ENCODE peak calls at places on chromosomes 13 and 19, in seven cellular contexts. One of them, this sample, is unnamed.

GRCh38 chr19:9936151-9937000 is at the start of gene OLFM2:
- DNase-seq in K562: peak; percentile 83
- DNase-seq in HCT116: no peak
- DNase-seq in SK-N-SH: peak; percentile 93
- DNase-seq in H1: peak; percentile 84
- DNase-seq in GM12878: no peak
- DNase-seq in HepG2: no peak
- DNase-seq in this sample: no peak

GRCh38 chr13:39565036-39565949 is 37.7 kb downstream of the LHFPL6 start:
- DNase-seq in K562: no peak
- DNase-seq in HCT116: peak; percentile 3
- DNase-seq in SK-N-SH: no peak
- DNase-seq in H1: no peak
- DNase-seq in GM12878: no peak
- DNase-seq in HepG2: peak; percentile 1
- DNase-seq in this sample: no peak

GRCh38 chr19:10568444-10568825 is 344 bp downstream of the CDKN2D start:
- DNase-seq in K562: no peak
- DNase-seq in HCT116: no peak
- DNase-seq in SK-N-SH: no peak
- DNase-seq in H1: peak; percentile 86
- DNase-seq in GM12878: no peak
- DNase-seq in HepG2: no peak
- DNase-seq in this sample: peak; percentile 64

GRCh38 chr19:1421218-1421957 is 14.0 kb downstream of the DAZAP1 start:
- DNase-seq in K562: no peak
- DNase-seq in HCT116: no peak
- DNase-seq in SK-N-SH: no peak
- DNase-seq in H1: no peak
- DNase-seq in GM12878: no peak
- DNase-seq in HepG2: no peak
- DNase-seq in this sample: no peak

GRCh38 chr19:16023558-16023915 is 52.8 kb upstream of the TPM4 start:
- DNase-seq in K562: no peak
- DNase-seq in HCT116: no peak
- DNase-seq in SK-N-SH: no peak
- DNase-seq in H1: no peak
- DNase-seq in GM12878: no peak
- DNase-seq in HepG2: no peak
- DNase-seq in this sample: no peak

GRCh38 chr13:75873499-75873898 is 237.4 kb downstream of the LMO7 start:
- DNase-seq in K562: no peak
- DNase-seq in HCT116: no peak
- DNase-seq in SK-N-SH: no peak
- DNase-seq in H1: no peak
- DNase-seq in GM12878: no peak
- DNase-seq in HepG2: no peak
- DNase-seq in this sample: no peak

GRCh38 chr13:99496322-99497142 is 4.7 kb upstream of the TM9SF2 start:
- DNase-seq in K562: peak; percentile 34
- DNase-seq in HCT116: peak; percentile 36
- DNase-seq in SK-N-SH: no peak
- DNase-seq in H1: no peak
- DNase-seq in GM12878: peak; percentile 75
- DNase-seq in HepG2: peak; percentile 98
- DNase-seq in this sample: peak; percentile 97

GRCh38 chr13:101567841-101568240 is 115.4 kb downstream of the ITGBL1 start:
- DNase-seq in K562: no peak
- DNase-seq in HCT116: no peak
- DNase-seq in SK-N-SH: no peak
- DNase-seq in H1: no peak
- DNase-seq in GM12878: no peak
- DNase-seq in HepG2: no peak
- DNase-seq in this sample: no peak

GRCh38 chr13:26558074-26558805 is 757 bp downstream of the WASF3 start:
- DNase-seq in K562: no peak
- DNase-seq in HCT116: no peak
- DNase-seq in SK-N-SH: peak; percentile 73
- DNase-seq in H1: peak; percentile 56
- DNase-seq in GM12878: no peak
- DNase-seq in HepG2: no peak
- DNase-seq in this sample: no peak

GRCh38 chr13:27505792-27506191 is 55.4 kb upstream of the MTIF3 start:
- DNase-seq in K562: no peak
- DNase-seq in HCT116: no peak
- DNase-seq in SK-N-SH: no peak
- DNase-seq in H1: no peak
- DNase-seq in GM12878: no peak
- DNase-seq in HepG2: no peak
- DNase-seq in this sample: no peak

GRCh38 chr13:113665582-113666323 is 1.3 kb upstream of the GRK1 start:
- DNase-seq in K562: no peak
- DNase-seq in HCT116: no peak
- DNase-seq in SK-N-SH: no peak
- DNase-seq in H1: no peak
- DNase-seq in GM12878: no peak
- DNase-seq in HepG2: no peak
- DNase-seq in this sample: no peak

GRCh38 chr19:39186391-39186790 is 10.4 kb upstream of the NCCRP1 start:
- DNase-seq in K562: no peak
- DNase-seq in HCT116: no peak
- DNase-seq in SK-N-SH: no peak
- DNase-seq in H1: no peak
- DNase-seq in GM12878: no peak
- DNase-seq in HepG2: no peak
- DNase-seq in this sample: no peak

GRCh38 chr19:32256341-32256975 is 89.0 kb upstream of the ZNF507 start:
- DNase-seq in K562: no peak
- DNase-seq in HCT116: no peak
- DNase-seq in SK-N-SH: no peak
- DNase-seq in H1: no peak
- DNase-seq in GM12878: no peak
- DNase-seq in HepG2: no peak
- DNase-seq in this sample: no peak

GRCh38 chr19:40822161-40822560 is 23.2 kb downstream of the EGLN2 start:
- DNase-seq in K562: no peak
- DNase-seq in HCT116: no peak
- DNase-seq in SK-N-SH: no peak
- DNase-seq in H1: peak; percentile 41
- DNase-seq in GM12878: no peak
- DNase-seq in HepG2: no peak
- DNase-seq in this sample: no peak

GRCh38 chr13:73039201-73040108 is 19.4 kb upstream of the KLF5 start:
- DNase-seq in K562: no peak
- DNase-seq in HCT116: no peak
- DNase-seq in SK-N-SH: no peak
- DNase-seq in H1: peak; percentile 3
- DNase-seq in GM12878: no peak
- DNase-seq in HepG2: no peak
- DNase-seq in this sample: no peak

GRCh38 chr13:100392709-100393630 is 195.6 kb downstream of the GGACT start:
- DNase-seq in K562: peak; percentile 82
- DNase-seq in HCT116: peak; percentile 98
- DNase-seq in SK-N-SH: no peak
- DNase-seq in H1: no peak
- DNase-seq in GM12878: peak; percentile 19
- DNase-seq in HepG2: peak; percentile 91
- DNase-seq in this sample: peak; percentile 7

GRCh38 chr19:294819-295686 is 3.9 kb upstream of the PLPP2 start:
- DNase-seq in K562: peak; percentile 77
- DNase-seq in HCT116: no peak
- DNase-seq in SK-N-SH: peak; percentile 65
- DNase-seq in H1: peak; percentile 91
- DNase-seq in GM12878: no peak
- DNase-seq in HepG2: no peak
- DNase-seq in this sample: no peak

GRCh38 chr13:106859505-106859904 is 291.6 kb upstream of the ARGLU1 start:
- DNase-seq in K562: no peak
- DNase-seq in HCT116: no peak
- DNase-seq in SK-N-SH: no peak
- DNase-seq in H1: no peak
- DNase-seq in GM12878: no peak
- DNase-seq in HepG2: no peak
- DNase-seq in this sample: peak; percentile 54

GRCh38 chr13:50699874-50700663 is 143.4 kb downstream of the DLEU7 start:
- DNase-seq in K562: no peak
- DNase-seq in HCT116: no peak
- DNase-seq in SK-N-SH: no peak
- DNase-seq in H1: no peak
- DNase-seq in GM12878: no peak
- DNase-seq in HepG2: no peak
- DNase-seq in this sample: no peak

DNA sequence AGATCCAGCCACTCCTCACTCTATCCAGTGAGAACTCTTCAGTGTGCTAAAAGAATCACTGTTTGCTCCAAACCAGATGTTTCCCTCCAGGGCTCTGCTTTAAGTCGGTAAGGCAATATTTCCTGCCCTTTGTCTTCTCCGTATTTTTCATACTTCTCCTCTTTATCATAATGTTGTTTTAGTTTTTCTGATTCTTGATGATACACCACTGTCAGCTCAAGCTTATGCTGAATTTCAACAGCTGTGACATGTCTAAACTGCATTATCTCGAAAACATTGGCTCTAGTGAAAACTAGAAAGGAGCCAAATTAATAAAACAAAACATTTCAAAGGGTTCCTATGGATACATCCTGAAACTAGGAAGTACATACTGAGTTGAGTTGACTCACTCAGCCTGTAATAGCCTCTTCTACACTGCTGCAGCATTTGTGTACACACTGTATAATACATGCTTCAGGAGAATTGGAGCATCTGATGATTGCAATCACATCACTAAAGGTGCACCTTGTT is 39.8 kb downstream of the GPR180 start:
- DNase-seq in K562: no peak
- DNase-seq in HCT116: no peak
- DNase-seq in SK-N-SH: peak; percentile 26
- DNase-seq in H1: no peak
- DNase-seq in GM12878: no peak
- DNase-seq in HepG2: no peak
- DNase-seq in this sample: no peak
- TF ChIP-seq JUND in K562: no peak
- TF ChIP-seq JUND in HCT116: no peak
- TF ChIP-seq JUND in SK-N-SH: no peak
- TF ChIP-seq JUND in H1: no peak
- TF ChIP-seq JUND in GM12878: no peak
- TF ChIP-seq JUND in HepG2: no peak
- TF ChIP-seq JUND in this sample: no peak

GRCh38 chr13:23609414-23610186 is 39.4 kb downstream of the TNFRSF19 start:
- DNase-seq in K562: no peak
- DNase-seq in HCT116: no peak
- DNase-seq in SK-N-SH: no peak
- DNase-seq in H1: no peak
- DNase-seq in GM12878: no peak
- DNase-seq in HepG2: no peak
- DNase-seq in this sample: no peak
- TF ChIP-seq JUND in K562: no peak
- TF ChIP-seq JUND in HCT116: no peak
- TF ChIP-seq JUND in SK-N-SH: no peak
- TF ChIP-seq JUND in H1: no peak
- TF ChIP-seq JUND in GM12878: no peak
- TF ChIP-seq JUND in HepG2: no peak
- TF ChIP-seq JUND in this sample: no peak

GRCh38 chr13:105016266-105016665 is 1519.2 kb downstream of the EFNB2 start:
- DNase-seq in K562: no peak
- DNase-seq in HCT116: no peak
- DNase-seq in SK-N-SH: no peak
- DNase-seq in H1: no peak
- DNase-seq in GM12878: no peak
- DNase-seq in HepG2: no peak
- DNase-seq in this sample: no peak
- TF ChIP-seq JUND in K562: no peak
- TF ChIP-seq JUND in HCT116: no peak
- TF ChIP-seq JUND in SK-N-SH: no peak
- TF ChIP-seq JUND in H1: no peak
- TF ChIP-seq JUND in GM12878: no peak
- TF ChIP-seq JUND in HepG2: no peak
- TF ChIP-seq JUND in this sample: no peak

GRCh38 chr13:22717036-22717435 is 463.7 kb upstream of the SGCG start:
- DNase-seq in K562: no peak
- DNase-seq in HCT116: no peak
- DNase-seq in SK-N-SH: no peak
- DNase-seq in H1: no peak
- DNase-seq in GM12878: no peak
- DNase-seq in HepG2: no peak
- DNase-seq in this sample: no peak
- TF ChIP-seq JUND in K562: no peak
- TF ChIP-seq JUND in HCT116: no peak
- TF ChIP-seq JUND in SK-N-SH: no peak
- TF ChIP-seq JUND in H1: no peak
- TF ChIP-seq JUND in GM12878: no peak
- TF ChIP-seq JUND in HepG2: no peak
- TF ChIP-seq JUND in this sample: no peak

GRCh38 chr19:35642312-35642711 is 767 bp downstream of the ETV2 start:
- DNase-seq in K562: no peak
- DNase-seq in HCT116: no peak
- DNase-seq in SK-N-SH: no peak
- DNase-seq in H1: peak; percentile 51
- DNase-seq in GM12878: no peak
- DNase-seq in HepG2: no peak
- DNase-seq in this sample: no peak

GRCh38 chr19:35643255-35644205 is 2.0 kb downstream of the ETV2 start:
- DNase-seq in K562: peak; percentile 92
- DNase-seq in HCT116: peak; percentile 75
- DNase-seq in SK-N-SH: peak; percentile 96
- DNase-seq in H1: peak; percentile 93
- DNase-seq in GM12878: peak; percentile 59
- DNase-seq in HepG2: peak; percentile 77
- DNase-seq in this sample: peak; percentile 81

GRCh38 chr19:35642798-35643254 is 1.3 kb downstream of the ETV2 start:
- DNase-seq in K562: no peak
- DNase-seq in HCT116: no peak
- DNase-seq in SK-N-SH: no peak
- DNase-seq in H1: no peak
- DNase-seq in GM12878: no peak
- DNase-seq in HepG2: no peak
- DNase-seq in this sample: no peak

GRCh38 chr19:35639863-35640262 is 1.7 kb upstream of the ETV2 start:
- DNase-seq in K562: no peak
- DNase-seq in HCT116: no peak
- DNase-seq in SK-N-SH: no peak
- DNase-seq in H1: no peak
- DNase-seq in GM12878: no peak
- DNase-seq in HepG2: no peak
- DNase-seq in this sample: no peak

GRCh38 chr19:35641515-35642151 is at the start of gene ETV2:
- DNase-seq in K562: peak; percentile 83
- DNase-seq in HCT116: no peak
- DNase-seq in SK-N-SH: peak; percentile 55
- DNase-seq in H1: peak; percentile 80
- DNase-seq in GM12878: no peak
- DNase-seq in HepG2: no peak
- DNase-seq in this sample: no peak
- TF ChIP-seq JUND in K562: peak; percentile 75
- TF ChIP-seq JUND in HCT116: no peak
- TF ChIP-seq JUND in SK-N-SH: no peak
- TF ChIP-seq JUND in H1: no peak
- TF ChIP-seq JUND in GM12878: no peak
- TF ChIP-seq JUND in HepG2: no peak
- TF ChIP-seq JUND in this sample: no peak